ENCODE peak calls at places on chromosomes 5 and 9, in nine cellular contexts. C is spleen; V is GM13977; M is heart left ventricle; A is endothelial cell; Q is GOT3; P is NCI-H2029 treated with DMSO at 0.1 percent for 48 hours; U is hypothalamus; K is effector memory CD8-positive, alpha-beta T cell. T is an unnamed sample.

GRCh38 chr5:652773-653350 is 40.3 kb downstream of the TPPP start:
- DNase-seq in C (peak), V (no peak), M (no peak), A (no peak), Q (no peak), P (no peak), U (no peak), K (no peak), T (no peak)

GRCh38 chr5:81045389-81045807 is 85.2 kb downstream of the RASGRF2 start:
- DNase-seq in C (no peak), V (no peak), M (no peak), A (no peak), Q (no peak), P (no peak), U (no peak), K (no peak), T (peak)

GRCh38 chr5:10257870-10258269 is 7.8 kb downstream of the CCT5 start:
- DNase-seq in C (no peak), V (no peak), M (no peak), A (no peak), Q (no peak), P (no peak), U (no peak), K (no peak), T (no peak)

GRCh38 chr5:158819840-158820620 is 279.7 kb downstream of the EBF1 start:
- DNase-seq in C (no peak), V (peak), M (no peak), A (no peak), Q (no peak), P (no peak), U (no peak), K (no peak), T (no peak)

GRCh38 chr5:149268928-149269557 is 2.6 kb upstream of the AFAP1L1 start:
- DNase-seq in C (no peak), V (peak), M (no peak), A (no peak), Q (no peak), P (peak), U (no peak), K (no peak), T (peak)

GRCh38 chr5:121797677-121798518 is 53.8 kb upstream of the FTMT start:
- DNase-seq in C (no peak), V (no peak), M (no peak), A (no peak), Q (no peak), P (no peak), U (no peak), K (no peak), T (no peak)

GRCh38 chr5:151556808-151557207 is 34.3 kb downstream of the FAT2 start:
- DNase-seq in C (no peak), V (no peak), M (no peak), A (no peak), Q (no peak), P (no peak), U (peak), K (no peak), T (no peak)

GRCh38 chr9:134136997-134137302 is 1.1 kb downstream of the WDR5 start:
- DNase-seq in C (no peak), V (no peak), M (no peak), A (no peak), Q (no peak), P (no peak), U (no peak), K (no peak), T (no peak)

GRCh38 chr9:88789785-88790184 is 201.5 kb upstream of the S1PR3 start:
- DNase-seq in C (no peak), V (no peak), M (no peak), A (no peak), Q (no peak), P (no peak), U (no peak), K (no peak), T (peak)

GRCh38 chr9:129656795-129657390 is 8.6 kb upstream of the PRRX2 start:
- DNase-seq in C (no peak), V (no peak), M (no peak), A (no peak), Q (no peak), P (no peak), U (no peak), K (no peak), T (peak)

GRCh38 chr5:152271420-152271819 is 133.7 kb downstream of the NMUR2 start:
- DNase-seq in C (no peak), V (peak), M (peak), A (peak), Q (no peak), P (no peak), U (no peak), K (no peak), T (no peak)